ENCODE peak calls at places on chromosomes 7 and 10, in five cellular contexts. E, K, X, W and L are unnamed samples.

GRCh38 chr10:28991326-28991725 is 297.5 kb upstream of the LYZL1 start:
- DNase-seq in K (peak), E (no peak), W (no peak), X (no peak), L (no peak)

GRCh38 chr7:151273646-151274375 is 25.3 kb upstream of the SMARCD3 start:
- DNase-seq in W (no peak), X (no peak), K (no peak), E (no peak), L (no peak)

GRCh38 chr10:124565565-124566221 is 104.1 kb downstream of the LHPP start:
- DNase-seq in K (peak), X (peak), E (no peak), W (no peak), L (no peak)

GRCh38 chr7:2175514-2175913 is 57.2 kb downstream of the MAD1L1 start:
- DNase-seq in K (peak), W (no peak), E (no peak), X (no peak), L (no peak)

GRCh38 chr7:87140271-87140748 is 11.9 kb upstream of the DMTF1 start:
- DNase-seq in K (peak), E (no peak), W (no peak), X (no peak), L (no peak)

GRCh38 chr10:124560377-124560776 is 98.8 kb downstream of the LHPP start:
- DNase-seq in K (peak), W (no peak), E (peak), X (no peak), L (peak)

GRCh38 chr10:8306685-8307364 is 252.3 kb downstream of the GATA3 start:
- DNase-seq in X (no peak), W (no peak), K (peak), E (no peak), L (no peak)

GRCh38 chr10:63465293-63466167 is at the start of gene JMJD1C:
- DNase-seq in K (peak), X (peak), W (peak), E (peak), L (peak)

GRCh38 chr10:97195654-97196212 is 10.0 kb upstream of the SLIT1 start:
- DNase-seq in W (no peak), X (no peak), K (no peak), E (no peak), L (no peak)

GRCh38 chr10:97821308-97822038 is 28.2 kb upstream of the GOLGA7B start:
- DNase-seq in K (no peak), E (no peak), X (peak), W (no peak), L (no peak)

GRCh38 chr7:46478046-46478445 is 557.0 kb upstream of the IGFBP3 start:
- DNase-seq in W (no peak), K (no peak), X (no peak), E (no peak), L (no peak)

GRCh38 chr7:24038993-24039392 is 245.0 kb upstream of the NPY start:
- DNase-seq in X (no peak), K (no peak), W (no peak), E (no peak), L (no peak)

GRCh38 chr7:100082978-100083377 is 1.5 kb upstream of the ZNF3 start:
- DNase-seq in X (no peak), E (no peak), W (no peak), K (no peak), L (no peak)